ENCODE peak calls at places on chromosomes 4 and X, in seven cellular contexts. U is effector memory CD4-positive, alpha-beta T cell; M is HEK293T; I is stomach; C is NCI-H1092 treated with DMSO at 0.1 percent for 48 hours; V is Kasumi-1; T is left ventricle myocardium inferior. P is an unnamed sample.

GRCh38 chr4:85477538-85477937 is 2.6 kb downstream of the ARHGAP24 start:
- DNase-seq in V (no peak), M (no peak), C (no peak), T (no peak), I (no peak), U (no peak), P (no peak)

GRCh38 chr4:48738856-48739255 is 41.2 kb downstream of the FRYL start:
- DNase-seq in U (no peak), V (no peak), M (no peak), T (no peak), C (no peak), I (no peak), P (no peak)

GRCh38 chr4:27048350-27049100 is 187.9 kb downstream of the STIM2 start:
- DNase-seq in C (peak; percentile 68), T (no peak), I (no peak), U (no peak), M (peak; percentile 21), V (peak; percentile 86), P (no peak)

GRCh38 chrX:133645977-133646750 is 230.9 kb upstream of the GPC4 start:
- DNase-seq in M (no peak), T (no peak), C (no peak), I (no peak), U (no peak), V (peak; percentile 14), P (no peak)

GRCh38 chrX:109389917-109390316 is 92.0 kb downstream of the GUCY2F start:
- DNase-seq in T (no peak), V (no peak), M (no peak), C (no peak), U (no peak), I (no peak), P (no peak)

GRCh38 chrX:55142206-55142918 is 53.5 kb downstream of the PAGE2 start:
- DNase-seq in I (no peak), C (no peak), U (no peak), T (no peak), M (no peak), V (no peak), P (no peak)

GRCh38 chr4:54041100-54041499 is 23.3 kb downstream of the CHIC2 start:
- DNase-seq in I (no peak), U (no peak), C (no peak), M (no peak), V (no peak), T (no peak), P (no peak)

GRCh38 chr4:176758731-176759130 is 34.0 kb downstream of the VEGFC start:
- DNase-seq in T (no peak), U (no peak), I (no peak), M (no peak), C (no peak), V (no peak), P (no peak)

GRCh38 chr4:109998867-109999303 is 86.2 kb downstream of the EGF start:
- DNase-seq in C (peak; percentile 7), U (no peak), T (no peak), M (peak; percentile 50), I (no peak), V (peak; percentile 79), P (no peak)

GRCh38 chr4:145279122-145279960 is 99.0 kb upstream of the OTUD4 start:
- DNase-seq in M (no peak), U (no peak), I (no peak), C (no peak), T (no peak), V (no peak), P (no peak)

GRCh38 chr4:132540797-132541196 is 608.3 kb upstream of the PCDH10 start:
- DNase-seq in I (no peak), C (peak; percentile 78), V (no peak), T (no peak), M (no peak), U (no peak), P (no peak)

GRCh38 chrX:123436512-123436911 is 252.4 kb downstream of the GRIA3 start:
- DNase-seq in M (no peak), I (no peak), U (no peak), T (no peak), V (no peak), C (no peak), P (no peak)

GRCh38 chrX:120549483-120550452 is 11.0 kb downstream of the CUL4B start:
- DNase-seq in I (no peak), M (no peak), V (no peak), T (no peak), U (no peak), C (no peak), P (peak; percentile 9)

GRCh38 chr4:124806403-124806802 is 93.9 kb upstream of the ANKRD50 start:
- DNase-seq in C (no peak), U (no peak), M (no peak), I (no peak), T (no peak), V (no peak), P (no peak)

GRCh38 chr4:141455651-141456050 is 180.7 kb upstream of the IL15 start:
- DNase-seq in T (no peak), I (no peak), V (no peak), U (no peak), C (no peak), M (no peak), P (no peak)

GRCh38 chr4:184330008-184330400 is 112.3 kb upstream of the ENPP6 start:
- DNase-seq in T (peak; percentile 28), C (no peak), M (no peak), I (no peak), V (no peak), U (no peak), P (peak; percentile 65)

GRCh38 chrX:118823263-118824172 is at the start of gene ZCCHC12:
- DNase-seq in T (peak; percentile 16), I (peak; percentile 45), V (peak; percentile 47), U (peak; percentile 3), C (peak; percentile 87), M (peak; percentile 91), P (peak; percentile 33)

GRCh38 chrX:9466115-9466495 is 1.2 kb downstream of the TBL1X start:
- DNase-seq in V (no peak), T (peak; percentile 42), C (peak; percentile 38), I (peak; percentile 51), M (peak; percentile 25), U (no peak), P (peak; percentile 36)

GRCh38 chr4:140152015-140152703 is 1.8 kb downstream of the MAML3 start:
- DNase-seq in V (peak; percentile 94), C (peak; percentile 87), I (peak; percentile 79), U (peak; percentile 65), M (peak; percentile 62), T (peak; percentile 68), P (peak; percentile 82)

GRCh38 chr4:168618577-168619265 is 121.9 kb downstream of the PALLD start:
- DNase-seq in T (no peak), I (no peak), M (no peak), C (no peak), V (no peak), U (no peak), P (no peak)

GRCh38 chr4:26086621-26087068 is 172.6 kb downstream of the SMIM20 start:
- DNase-seq in C (no peak), V (no peak), U (no peak), T (no peak), I (no peak), M (no peak), P (no peak)

GRCh38 chrX:153971632-153972367 is at the start of gene HCFC1:
- DNase-seq in T (peak; percentile 91), I (peak; percentile 93), V (peak; percentile 65), C (peak; percentile 96), M (peak; percentile 83), U (peak; percentile 89), P (peak; percentile 87)

GRCh38 chr4:26780524-26780923 is 80.1 kb upstream of the STIM2 start:
- DNase-seq in M (no peak), I (no peak), C (no peak), T (no peak), U (no peak), V (peak; percentile 43), P (no peak)

GRCh38 chr4:186772936-186773335 is 49.3 kb upstream of the FAT1 start:
- DNase-seq in M (no peak), T (no peak), C (no peak), I (no peak), U (no peak), V (no peak), P (no peak)

GRCh38 chrX:110755061-110755460 is 40.6 kb downstream of the CHRDL1 start:
- DNase-seq in U (no peak), V (no peak), C (no peak), I (no peak), M (no peak), T (no peak), P (no peak)